ENCODE peak calls at places on chromosomes 6 and 20, in five cellular contexts. Q is NT2/D1, U is HepG2, K is GM12878, H is H1. E is an unnamed sample.

GRCh38 chr6:41199427-41200246 is 1.3 kb downstream of the TREML2 start:
- DNase-seq in Q (no peak), U (no peak), K (peak), H (no peak), E (no peak)

GRCh38 chr20:31664696-31665354 is 27.1 kb downstream of the COX4I2 start:
- DNase-seq in Q (no peak), U (no peak), K (no peak), H (no peak), E (no peak)

GRCh38 chr6:167856474-167856873 is 29.8 kb downstream of the AFDN start:
- DNase-seq in Q (no peak), U (no peak), K (no peak), H (no peak), E (no peak)

GRCh38 chr6:89411019-89411268 is 1.1 kb downstream of the RRAGD start:
- DNase-seq in Q (no peak), U (no peak), K (no peak), H (no peak), E (no peak)

GRCh38 chr6:124069230-124069815 is 265.7 kb downstream of the NKAIN2 start:
- DNase-seq in Q (no peak), U (no peak), K (no peak), H (no peak), E (no peak)

GRCh38 chr20:24164360-24164759 is 175.8 kb upstream of the GGTLC1 start:
- DNase-seq in Q (peak), U (peak), K (no peak), H (peak), E (peak)

GRCh38 chr20:22523499-22524392 is 60.6 kb downstream of the FOXA2 start:
- DNase-seq in Q (no peak), U (peak), K (no peak), H (peak), E (no peak)

GRCh38 chr6:73672290-73672689 is 18.5 kb upstream of the SLC17A5 start:
- DNase-seq in Q (no peak), U (no peak), K (no peak), H (no peak), E (no peak)

GRCh38 chr20:17499041-17499440 is 32.1 kb downstream of the BFSP1 start:
- DNase-seq in Q (no peak), U (no peak), K (no peak), H (no peak), E (no peak)

GRCh38 chr20:61572312-61572711 is 320.3 kb downstream of the CDH4 start:
- DNase-seq in Q (no peak), U (no peak), K (no peak), H (no peak), E (no peak)

GRCh38 chr6:44043479-44044153 is 83.6 kb downstream of the MRPL14 start:
- DNase-seq in Q (no peak), U (no peak), K (no peak), H (no peak), E (no peak)

GRCh38 chr20:51597389-51598231 is 55.1 kb upstream of the NFATC2 start:
- DNase-seq in Q (no peak), U (no peak), K (no peak), H (no peak), E (no peak)

GRCh38 chr6:46356543-46356942 is 134.7 kb downstream of the RCAN2 start:
- DNase-seq in Q (no peak), U (no peak), K (no peak), H (no peak), E (no peak)

GRCh38 chr20:64176548-64177419 is 12.5 kb downstream of the MYT1 start:
- DNase-seq in Q (no peak), U (no peak), K (no peak), H (no peak), E (no peak)

GRCh38 chr6:50927816-50928215 is 109.1 kb downstream of the TFAP2B start:
- DNase-seq in Q (no peak), U (no peak), K (no peak), H (no peak), E (no peak)

GRCh38 chr6:15369838-15370237 is 124.0 kb downstream of the JARID2 start:
- DNase-seq in Q (no peak), U (no peak), K (no peak), H (no peak), E (no peak)

GRCh38 chr20:26207237-26207966 is 510.7 kb upstream of the ZNF337 start:
- DNase-seq in Q (no peak), U (no peak), K (no peak), H (no peak), E (no peak)

GRCh38 chr20:26205350-26205749 is 508.7 kb upstream of the ZNF337 start:
- DNase-seq in Q (no peak), U (no peak), K (no peak), H (no peak), E (no peak)

GRCh38 chr20:26209171-26209941 is 512.7 kb upstream of the ZNF337 start:
- DNase-seq in Q (no peak), U (no peak), K (no peak), H (peak), E (no peak)

DNA sequence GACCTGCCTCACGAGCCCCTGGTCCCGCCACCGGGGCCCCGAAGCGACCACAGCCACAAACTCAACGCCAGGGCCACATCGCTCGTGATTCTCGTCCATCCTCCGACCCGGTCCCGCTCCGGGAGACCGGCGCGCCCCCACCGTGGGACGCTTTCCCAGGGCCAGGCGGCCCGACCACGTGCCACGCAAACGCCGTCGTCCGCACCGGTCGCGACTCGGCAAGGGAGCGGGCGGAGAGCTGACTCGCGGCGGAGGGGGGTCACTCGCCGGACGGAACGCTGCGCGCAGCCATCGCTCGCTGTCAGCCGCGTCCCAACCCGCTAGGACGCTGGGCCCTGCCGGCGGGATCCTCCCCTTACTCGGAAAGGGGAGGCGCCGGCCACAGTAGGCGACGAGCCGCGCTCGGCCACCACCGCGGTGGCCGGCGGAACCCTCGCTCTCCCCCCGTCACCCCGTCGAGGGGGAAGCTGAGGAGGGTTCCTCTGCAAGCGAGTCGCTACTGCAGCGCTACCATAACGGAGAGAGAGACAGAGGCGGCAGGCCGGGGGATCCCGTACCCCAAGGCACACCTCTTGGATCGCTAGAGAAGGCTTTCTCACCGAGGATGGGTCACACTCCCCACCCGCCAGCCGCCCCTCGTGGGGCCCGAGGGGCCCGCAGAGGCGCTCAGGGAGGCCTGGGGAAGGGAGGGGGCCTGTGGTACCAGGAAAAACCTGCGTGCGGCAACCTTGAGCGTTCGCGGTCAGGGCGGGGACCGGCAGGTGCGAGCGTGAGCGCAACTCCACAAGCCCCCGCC is 511.8 kb upstream of the ZNF337 start:
- DNase-seq in Q (peak), U (no peak), K (no peak), H (peak), E (peak)
- TF ChIP-seq SUZ12 in Q (no peak), U (no peak), K (no peak), H (peak), E (no peak)

GRCh38 chr6:20481281-20481680 is 53.0 kb upstream of the CDKAL1 start:
- DNase-seq in Q (no peak), U (no peak), K (no peak), H (no peak), E (no peak)

GRCh38 chr6:20487669-20488375 is 46.4 kb upstream of the CDKAL1 start:
- DNase-seq in Q (no peak), U (no peak), K (no peak), H (no peak), E (no peak)

GRCh38 chr6:20486641-20487040 is 47.6 kb upstream of the CDKAL1 start:
- DNase-seq in Q (no peak), U (no peak), K (no peak), H (no peak), E (no peak)

GRCh38 chr6:20479075-20479871 is 55.0 kb upstream of the CDKAL1 start:
- DNase-seq in Q (no peak), U (no peak), K (no peak), H (no peak), E (no peak)

GRCh38 chr6:20483902-20484497 is 50.3 kb upstream of the CDKAL1 start:
- DNase-seq in Q (no peak), U (no peak), K (no peak), H (no peak), E (no peak)
- TF ChIP-seq SUZ12 in Q (no peak), U (no peak), K (no peak), H (no peak), E (no peak)

DNA sequence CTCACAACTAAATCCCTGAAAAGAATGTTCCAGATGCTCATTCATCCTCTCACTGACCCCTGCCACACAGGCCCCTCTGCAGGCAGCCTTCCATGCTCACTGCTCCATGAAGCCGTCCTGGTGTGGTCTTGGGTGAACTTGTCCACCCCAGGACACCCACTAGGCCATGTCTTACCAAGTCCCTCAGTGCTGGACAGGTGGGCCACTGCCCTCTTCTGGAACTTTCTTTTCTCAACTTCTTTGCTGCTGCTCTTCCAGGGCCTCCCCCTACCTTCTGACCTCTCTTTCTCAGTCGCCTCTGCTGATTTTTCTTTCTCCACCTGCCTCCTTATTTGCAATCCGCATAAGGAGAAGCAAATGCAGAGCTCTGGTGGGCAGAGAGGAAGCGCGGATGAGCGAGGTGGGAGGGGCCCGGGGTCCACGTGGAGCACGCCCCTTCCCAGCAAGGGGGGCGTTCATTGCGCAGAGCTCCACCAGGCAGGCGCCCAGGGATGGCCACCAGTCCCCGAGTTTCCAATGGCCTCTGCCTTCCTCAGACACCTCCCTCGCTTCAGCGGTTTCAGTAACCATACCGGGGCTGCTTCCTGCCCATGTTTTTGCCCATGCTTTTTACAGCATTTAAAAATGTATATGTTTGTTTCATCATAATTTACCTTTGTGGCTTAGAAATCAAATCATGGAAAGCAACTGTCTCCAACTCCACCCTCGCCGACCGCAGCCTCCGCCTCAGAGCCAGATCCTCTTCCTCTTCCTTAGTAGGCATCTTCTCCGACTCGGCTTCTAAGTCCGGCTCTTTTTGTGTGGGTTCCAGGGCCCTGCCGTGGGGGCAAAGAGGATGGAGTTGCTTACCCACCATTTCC is 129.6 kb downstream of the ZDHHC14 start:
- DNase-seq in Q (no peak), U (no peak), K (no peak), H (no peak), E (no peak)
- TF ChIP-seq SUZ12 in Q (no peak), U (no peak), K (no peak), H (no peak), E (no peak)

GRCh38 chr6:148509789-148510581 is 167.3 kb downstream of the SASH1 start:
- DNase-seq in Q (no peak), U (no peak), K (no peak), H (no peak), E (no peak)
- TF ChIP-seq SUZ12 in Q (no peak), U (no peak), K (no peak), H (no peak), E (no peak)

DNA sequence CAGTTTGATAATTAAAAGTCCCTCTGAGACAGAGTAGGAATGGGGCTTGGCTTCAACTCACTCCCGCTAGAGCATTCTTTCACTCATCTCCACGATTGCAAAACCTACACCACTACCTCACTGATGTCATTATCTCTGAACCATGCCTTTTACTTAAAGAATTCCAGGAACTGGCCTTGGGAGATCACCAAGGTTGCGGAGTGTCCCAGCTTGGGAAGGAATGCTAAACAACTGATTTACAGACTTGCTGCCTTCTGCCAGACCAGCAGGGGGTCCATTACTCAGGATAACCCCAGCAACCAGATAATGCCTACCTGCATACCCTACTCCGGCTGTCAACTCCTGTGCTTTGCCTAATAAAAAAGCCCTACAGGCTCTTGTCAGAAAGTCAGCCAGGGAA is 102.2 kb upstream of the RALGAPA2 start:
- DNase-seq in Q (peak), U (peak), K (no peak), H (peak), E (no peak)
- TF ChIP-seq SUZ12 in Q (no peak), U (no peak), K (no peak), H (no peak), E (no peak)

GRCh38 chr6:35852994-35853393 is 47.8 kb downstream of the LHFPL5 start:
- DNase-seq in Q (no peak), U (no peak), K (no peak), H (no peak), E (no peak)

GRCh38 chr6:35844290-35844689 is 39.1 kb downstream of the LHFPL5 start:
- DNase-seq in Q (no peak), U (no peak), K (no peak), H (no peak), E (no peak)

DNA sequence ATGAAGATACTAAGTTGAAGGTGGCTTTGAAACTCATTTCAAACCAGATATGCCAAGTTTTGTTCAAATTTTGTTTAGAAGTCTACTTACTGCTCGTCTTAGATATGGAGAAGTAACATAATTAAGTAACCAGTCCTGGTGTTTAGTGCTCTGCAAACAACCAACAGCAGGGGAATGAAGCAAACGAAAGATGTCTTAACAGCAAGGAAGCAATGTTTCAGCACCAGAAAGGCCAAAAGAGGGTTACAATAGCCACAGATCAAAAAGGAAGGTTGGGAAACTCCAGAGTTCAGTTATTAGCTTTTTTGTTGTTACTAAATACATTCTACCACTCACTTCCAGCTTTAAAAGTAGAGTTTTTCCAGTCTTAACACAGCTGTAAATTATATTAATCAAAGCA is 45.1 kb downstream of the LHFPL5 start:
- DNase-seq in Q (no peak), U (no peak), K (no peak), H (no peak), E (no peak)
- TF ChIP-seq SUZ12 in Q (no peak), U (no peak), K (no peak), H (no peak), E (no peak)

GRCh38 chr6:2990179-2990931 is 9.3 kb upstream of the NQO2 start:
- DNase-seq in Q (no peak), U (no peak), K (no peak), H (no peak), E (no peak)
- TF ChIP-seq SUZ12 in Q (no peak), U (no peak), K (no peak), H (no peak), E (no peak)

GRCh38 chr6:152952866-152953509 is 29.9 kb downstream of the FBXO5 start:
- DNase-seq in Q (no peak), U (peak), K (no peak), H (no peak), E (peak)
- TF ChIP-seq SUZ12 in Q (no peak), U (no peak), K (no peak), H (no peak), E (no peak)

DNA sequence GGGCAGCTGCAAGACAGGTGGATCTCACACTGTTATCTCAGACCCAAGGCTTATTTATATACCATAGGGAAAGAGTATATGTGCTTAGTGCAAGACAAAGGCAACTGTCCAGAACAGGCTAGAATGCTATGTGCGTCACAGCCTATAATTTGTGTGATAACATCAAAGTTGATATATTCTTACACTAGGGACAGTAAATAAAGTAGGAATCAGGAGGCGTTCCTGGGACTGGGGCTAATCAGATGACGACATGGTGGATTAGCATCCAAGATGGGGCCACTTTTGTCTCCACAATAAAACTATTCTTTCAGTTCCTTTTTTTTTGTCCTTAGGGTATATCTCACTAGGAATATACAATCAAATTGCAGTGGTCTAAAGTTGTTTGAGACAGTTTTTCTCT is 54.9 kb upstream of the IER3 start:
- DNase-seq in Q (no peak), U (no peak), K (no peak), H (no peak), E (no peak)
- TF ChIP-seq SUZ12 in Q (no peak), U (no peak), K (no peak), H (no peak), E (no peak)

GRCh38 chr20:46963758-46964181 is 69.1 kb downstream of the EYA2 start:
- DNase-seq in Q (no peak), U (no peak), K (no peak), H (no peak), E (no peak)

GRCh38 chr20:46965124-46965455 is 70.4 kb downstream of the EYA2 start:
- DNase-seq in Q (no peak), U (no peak), K (no peak), H (no peak), E (no peak)

GRCh38 chr20:46963196-46963529 is 68.5 kb downstream of the EYA2 start:
- DNase-seq in Q (no peak), U (no peak), K (no peak), H (no peak), E (no peak)

GRCh38 chr20:46965477-46965876 is 70.8 kb downstream of the EYA2 start:
- DNase-seq in Q (no peak), U (no peak), K (no peak), H (no peak), E (no peak)

DNA sequence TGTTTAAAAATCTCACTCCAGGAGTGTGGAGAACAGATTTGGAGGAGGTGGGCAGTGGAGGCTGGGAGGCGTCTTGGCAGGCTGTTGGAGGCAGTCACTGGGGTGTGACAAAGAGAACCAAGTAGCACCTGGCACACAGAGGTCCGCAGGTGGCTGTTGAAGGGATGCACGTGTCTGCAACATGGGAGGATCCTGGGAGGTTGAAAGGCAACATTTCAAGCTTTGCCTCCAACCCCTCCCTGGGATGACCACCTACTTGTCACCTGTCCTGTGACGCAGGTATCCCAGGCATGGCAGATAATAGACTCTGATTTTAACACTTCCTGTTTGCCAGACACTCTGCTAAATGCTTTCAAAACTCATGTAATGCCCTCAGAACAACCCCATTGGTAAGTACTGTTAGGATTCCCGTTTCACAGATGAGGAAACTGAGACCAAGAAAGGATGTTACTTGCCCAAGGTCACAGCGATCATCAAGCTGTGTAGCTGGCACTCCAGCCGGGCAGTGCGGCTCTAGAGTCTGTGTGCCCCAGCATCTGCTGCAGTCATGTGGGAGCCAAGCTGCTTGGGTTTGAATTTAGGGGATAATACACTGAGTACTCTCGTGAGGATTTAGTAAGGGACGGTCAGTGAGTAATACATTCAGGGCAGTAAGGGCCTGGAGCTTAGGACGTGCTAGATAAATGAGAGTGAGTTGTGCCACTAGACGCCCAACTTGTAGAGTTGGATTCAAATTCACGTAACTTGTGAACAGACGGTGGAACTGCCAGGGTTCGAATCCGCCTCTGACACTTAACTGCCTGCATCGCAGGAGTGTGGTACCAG is 69.9 kb downstream of the EYA2 start:
- DNase-seq in Q (no peak), U (no peak), K (no peak), H (no peak), E (no peak)
- TF ChIP-seq SUZ12 in Q (no peak), U (no peak), K (no peak), H (no peak), E (no peak)

E was measured in HEK293T.